ENCODE peak calls at places on chromosomes 12 and 14, in eight cellular contexts. W is prostate gland, B is heart left ventricle, N is astrocyte of the spinal cord, Y is GM06990, Q is sigmoid colon, P is adrenal gland, O is choroid plexus epithelial cell. S is an unnamed sample.

GRCh38 chr14:33386140-33386539 is 447.5 kb downstream of the NPAS3 start:
- DNase-seq in B (no peak), Y (no peak), W (no peak), N (no peak), O (peak), Q (no peak), P (no peak), S (no peak)

GRCh38 chr14:50823051-50823762 is 7.8 kb downstream of the NIN start:
- DNase-seq in P (no peak), N (no peak), O (no peak), W (no peak), B (peak), Y (no peak), Q (no peak), S (no peak)

GRCh38 chr12:45785315-45785714 is 55.8 kb downstream of the ARID2 start:
- DNase-seq in B (no peak), P (no peak), Y (no peak), W (no peak), N (no peak), Q (no peak), O (no peak), S (no peak)

GRCh38 chr12:84034891-84035290 is 877.7 kb downstream of the SLC6A15 start:
- DNase-seq in O (no peak), Q (no peak), N (no peak), W (no peak), P (no peak), B (no peak), Y (no peak), S (no peak)

GRCh38 chr12:14387472-14387871 is 22.0 kb downstream of the ATF7IP start:
- DNase-seq in P (no peak), Y (no peak), O (no peak), N (no peak), W (no peak), B (no peak), Q (no peak), S (no peak)

GRCh38 chr14:69877492-69877891 is 1.7 kb upstream of the SMOC1 start:
- DNase-seq in Q (no peak), W (no peak), N (peak), Y (no peak), B (no peak), P (no peak), O (peak), S (no peak)

GRCh38 chr14:75689012-75689411 is 28.0 kb downstream of the TTLL5 start:
- DNase-seq in P (no peak), W (no peak), Y (no peak), O (peak), B (peak), Q (no peak), N (peak), S (no peak)

GRCh38 chr12:104485651-104486341 is 29.0 kb downstream of the CHST11 start:
- DNase-seq in B (no peak), P (no peak), W (no peak), Q (no peak), Y (no peak), O (no peak), N (no peak), S (no peak)

GRCh38 chr14:37051153-37051552 is 121.3 kb downstream of the SLC25A21 start:
- DNase-seq in W (no peak), O (peak), B (no peak), Q (no peak), N (peak), P (no peak), Y (no peak), S (no peak)

GRCh38 chr12:10301103-10301502 is 6.6 kb upstream of the KLRD1 start:
- DNase-seq in W (no peak), N (peak), Q (no peak), O (peak), P (no peak), Y (no peak), B (no peak), S (no peak)

GRCh38 chr14:50533806-50534205 is 1.4 kb upstream of the MAP4K5 start:
- DNase-seq in O (no peak), N (peak), B (no peak), Y (no peak), Q (no peak), P (no peak), W (no peak), S (no peak)

GRCh38 chr12:95605875-95606274 is 54.6 kb upstream of the USP44 start:
- DNase-seq in Q (no peak), W (no peak), O (no peak), N (peak), B (no peak), P (peak), Y (no peak), S (no peak)

GRCh38 chr14:47277703-47278102 is 397.7 kb downstream of the MDGA2 start:
- DNase-seq in W (no peak), Y (no peak), B (no peak), N (peak), O (peak), Q (no peak), P (no peak), S (no peak)

GRCh38 chr12:122830517-122831214 is 4.6 kb upstream of the HIP1R start:
- DNase-seq in Q (peak), N (peak), B (no peak), O (peak), Y (no peak), P (no peak), W (no peak), S (no peak)

GRCh38 chr14:87573581-87573980 is 419.4 kb downstream of the GALC start:
- DNase-seq in N (no peak), P (no peak), O (no peak), W (no peak), Y (no peak), Q (no peak), B (no peak), S (no peak)

GRCh38 chr12:15982071-15982470 is 70.9 kb downstream of the DERA start:
- DNase-seq in B (no peak), Y (no peak), W (no peak), Q (no peak), P (no peak), O (peak), N (no peak), S (no peak)

GRCh38 chr12:97167598-97167997 is 260.5 kb downstream of the NEDD1 start:
- DNase-seq in Q (no peak), P (no peak), O (no peak), W (no peak), B (no peak), Y (no peak), N (peak), S (no peak)

GRCh38 chr12:86741531-86741930 is 485.3 kb upstream of the MGAT4C start:
- DNase-seq in B (no peak), N (no peak), P (no peak), W (no peak), Q (no peak), Y (no peak), O (peak), S (no peak)

GRCh38 chr12:98064501-98064900 is 450.9 kb upstream of the TMPO start:
- DNase-seq in B (no peak), Y (no peak), W (no peak), N (no peak), P (no peak), O (no peak), Q (no peak), S (no peak)

GRCh38 chr12:43338848-43339526 is 213.0 kb downstream of the ADAMTS20 start:
- DNase-seq in Q (no peak), O (peak), Y (peak), P (peak), W (no peak), N (peak), B (no peak), S (no peak)

GRCh38 chr14:55721353-55721752 is 141.3 kb downstream of the KTN1 start:
- DNase-seq in Y (no peak), Q (no peak), N (peak), O (peak), B (no peak), P (peak), W (no peak), S (no peak)

GRCh38 chr12:10722905-10723866 is at the start of gene YBX3:
- DNase-seq in P (peak), B (peak), N (peak), Q (peak), O (peak), W (peak), Y (peak), S (peak)

GRCh38 chr12:47346251-47347019 is 266.7 kb upstream of the AMIGO2 start:
- DNase-seq in Y (no peak), O (no peak), B (no peak), Q (no peak), P (no peak), W (no peak), N (no peak), S (peak)

GRCh38 chr14:61537567-61538463 is 157.5 kb upstream of the HIF1A start:
- DNase-seq in W (peak), B (no peak), N (peak), Q (no peak), P (no peak), O (peak), Y (no peak), S (peak)

GRCh38 chr12:68943848-68944247 is 10.9 kb upstream of the CPM start:
- DNase-seq in Y (no peak), Q (no peak), B (no peak), N (no peak), O (no peak), P (no peak), W (no peak), S (no peak)

GRCh38 chr14:35365130-35366047 is 39.2 kb downstream of the NFKBIA start:
- DNase-seq in N (peak), O (peak), W (no peak), B (peak), P (peak), Y (no peak), Q (peak), S (no peak)

GRCh38 chr12:79547044-79547734 is 143.6 kb downstream of the PAWR start:
- DNase-seq in Y (no peak), W (peak), O (peak), B (no peak), Q (no peak), N (peak), P (no peak), S (no peak)

GRCh38 chr14:101947577-101947903 is 16.8 kb upstream of the DYNC1H1 start:
- DNase-seq in P (no peak), Y (no peak), Q (no peak), O (no peak), W (no peak), B (no peak), N (no peak), S (no peak)

GRCh38 chr12:27387473-27387872 is 54.8 kb downstream of the BMAL2 start:
- DNase-seq in N (no peak), Q (no peak), P (no peak), W (no peak), B (no peak), Y (no peak), O (no peak), S (no peak)

GRCh38 chr14:62914025-62914424 is 131.2 kb downstream of the KCNH5 start:
- DNase-seq in O (no peak), B (no peak), Y (no peak), W (no peak), Q (no peak), N (peak), P (no peak), S (no peak)

GRCh38 chr14:97780804-97781203 is 983.6 kb downstream of the VRK1 start:
- DNase-seq in Y (no peak), B (no peak), O (no peak), W (no peak), P (no peak), N (no peak), Q (no peak), S (no peak)

GRCh38 chr12:121137512-121137911 is 4.8 kb downstream of the P2RX7 start:
- DNase-seq in Q (no peak), N (no peak), W (no peak), P (no peak), B (no peak), Y (no peak), O (no peak), S (no peak)

GRCh38 chr14:75252254-75252837 is 26.3 kb upstream of the FOS start:
- DNase-seq in B (no peak), Y (no peak), W (no peak), P (peak), N (no peak), O (no peak), Q (no peak), S (no peak)

GRCh38 chr14:106372870-106373657 is 846.7 kb downstream of the TMEM121 start:
- DNase-seq in N (no peak), Y (peak), Q (no peak), B (no peak), P (no peak), O (no peak), W (peak), S (no peak)

GRCh38 chr14:95915326-95915725 is 38.7 kb downstream of the TUNAR start:
- DNase-seq in O (no peak), W (no peak), P (no peak), B (no peak), N (no peak), Q (no peak), Y (no peak), S (no peak)

GRCh38 chr12:67237231-67237630 is 31.9 kb upstream of the CAND1 start:
- DNase-seq in P (no peak), W (no peak), O (no peak), Q (no peak), N (no peak), Y (no peak), B (no peak), S (no peak)

GRCh38 chr12:112010415-112011344 is 2.3 kb downstream of the TMEM116 start:
- DNase-seq in N (no peak), P (peak), W (no peak), B (peak), O (no peak), Y (no peak), Q (no peak), S (no peak)

GRCh38 chr12:112012775-112013600 is at the start of the genes ERP29 and TMEM116:
- DNase-seq in B (peak), N (peak), Q (peak), P (peak), O (peak), W (peak), Y (peak), S (peak)

GRCh38 chr12:112013601-112014402 is 576 bp downstream of the ERP29 start:
- DNase-seq in P (peak), Q (peak), Y (peak), N (peak), W (peak), B (peak), O (peak), S (peak)

GRCh38 chr12:112008918-112009317 is 4.0 kb downstream of the TMEM116 start:
- DNase-seq in B (no peak), W (no peak), O (no peak), N (no peak), P (no peak), Q (no peak), Y (no peak), S (no peak)

DNA sequence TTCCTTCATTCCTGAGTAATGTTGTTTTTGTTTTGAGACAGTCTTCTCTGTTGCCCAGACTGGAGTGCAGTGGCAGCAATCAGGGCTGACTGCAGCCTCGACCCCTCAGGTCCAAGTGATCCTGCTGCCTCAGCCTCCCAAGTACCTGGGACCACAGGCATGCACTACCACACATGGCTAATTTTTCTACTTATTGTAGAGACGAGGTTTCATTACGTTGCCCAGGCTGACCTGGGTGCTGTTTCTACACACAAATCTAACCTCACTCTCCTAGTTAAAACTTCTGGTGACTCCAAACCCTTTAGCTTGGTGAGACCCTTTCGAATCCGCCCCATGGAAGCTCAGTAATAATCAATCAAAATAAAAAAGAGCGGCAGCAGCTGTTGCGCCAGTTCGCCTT is 1.3 kb downstream of the TMEM116 start:
- DNase-seq in O (no peak), W (no peak), Y (no peak), B (no peak), N (no peak), Q (no peak), P (no peak), S (no peak)
- H3K4me3 ChIP-seq in O (no peak), W (no peak), Y (peak), B (peak), N (peak), Q (peak), P (no peak), S (peak)

DNA sequence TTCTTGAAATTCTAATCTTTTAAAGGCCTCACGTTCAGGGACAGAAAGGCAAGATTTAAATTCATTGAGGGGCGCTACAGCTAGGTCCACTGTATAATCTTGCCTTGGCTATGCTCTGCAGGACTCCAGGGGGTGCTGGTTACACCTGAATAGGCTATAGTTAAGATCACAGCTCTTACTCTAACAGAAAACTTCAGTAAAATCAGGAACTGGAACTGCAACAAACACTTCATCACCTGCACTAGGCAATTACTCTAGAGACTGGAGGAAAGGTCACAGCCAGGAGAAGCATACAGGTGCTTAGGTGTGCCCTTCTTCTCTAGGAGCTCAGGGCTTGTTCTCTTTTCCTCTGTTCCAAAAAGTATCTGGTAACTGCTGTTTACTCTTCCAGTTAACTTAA is 20.9 kb downstream of the SLCO1C1 start:
- DNase-seq in Q (no peak), O (no peak), P (no peak), B (no peak), Y (no peak), N (no peak), W (no peak), S (peak)
- TF ChIP-seq CTCF in Q (no peak), O (no peak), P (no peak), B (no peak), Y (no peak), N (no peak), W (no peak), S (peak)

GRCh38 chr12:85549658-85550057 is 269.6 kb downstream of the ALX1 start:
- DNase-seq in W (no peak), O (no peak), P (no peak), Q (no peak), B (no peak), N (no peak), Y (no peak), S (no peak)

GRCh38 chr12:85550924-85551323 is 270.9 kb downstream of the ALX1 start:
- DNase-seq in Y (no peak), O (peak), N (no peak), Q (no peak), W (no peak), B (no peak), P (no peak), S (no peak)
- H3K4me3 ChIP-seq in Y (no peak), O (no peak), N (no peak), Q (no peak), W (no peak), B (no peak), P (no peak), S (no peak)

GRCh38 chr14:78016532-78016931 is 153.6 kb upstream of the NRXN3 start:
- DNase-seq in W (no peak), P (no peak), Q (no peak), O (no peak), N (no peak), Y (no peak), B (no peak), S (no peak)

GRCh38 chr14:78018283-78018682 is 151.9 kb upstream of the NRXN3 start:
- DNase-seq in O (no peak), Q (no peak), B (no peak), W (no peak), Y (no peak), N (no peak), P (no peak), S (no peak)

GRCh38 chr14:78023112-78023511 is 147.1 kb upstream of the NRXN3 start:
- DNase-seq in N (no peak), W (no peak), Y (no peak), O (no peak), B (no peak), P (no peak), Q (no peak), S (no peak)

GRCh38 chr14:78022059-78022458 is 148.1 kb upstream of the NRXN3 start:
- DNase-seq in P (peak), W (peak), Q (no peak), B (peak), Y (no peak), N (peak), O (peak), S (peak)
- TF ChIP-seq CTCF in P (peak), W (no peak), Q (no peak), B (peak), Y (peak), N (peak), O (peak), S (peak)

GRCh38 chr12:19185262-19185929 is 55.9 kb downstream of the PLEKHA5 start:
- DNase-seq in Y (no peak), O (no peak), N (no peak), W (no peak), Q (no peak), B (no peak), P (no peak), S (no peak)
- H3K4me3 ChIP-seq in Y (no peak), O (no peak), N (no peak), W (no peak), Q (no peak), B (no peak), P (no peak), S (no peak)

S was measured in LNCaP clone FGC.